ENCODE peak calls at places on chromosomes 3 and 15, in ten cellular contexts. One of them, this sample, is unnamed.

GRCh38 chr15:56987286-56987685 is 68.8 kb downstream of the TCF12 start:
- DNase-seq in skeletal muscle cell: no peak
- DNase-seq in M059J: no peak
- DNase-seq in retina: no peak
- DNase-seq in amniotic stem cell: no peak
- DNase-seq in renal cortical epithelial cell: peak; percentile 62
- DNase-seq in AG08395: no peak
- DNase-seq in Peyer's patch: no peak
- DNase-seq in NCI-H510A treated with DMSO at 0.1 percent for 48 hours: no peak
- DNase-seq in CD8-positive, alpha-beta memory T cell: no peak
- DNase-seq in this sample: no peak

GRCh38 chr3:36257117-36257516 is 123.2 kb upstream of the STAC start:
- DNase-seq in skeletal muscle cell: no peak
- DNase-seq in M059J: no peak
- DNase-seq in retina: no peak
- DNase-seq in amniotic stem cell: no peak
- DNase-seq in renal cortical epithelial cell: peak; percentile 96
- DNase-seq in AG08395: no peak
- DNase-seq in Peyer's patch: no peak
- DNase-seq in NCI-H510A treated with DMSO at 0.1 percent for 48 hours: no peak
- DNase-seq in CD8-positive, alpha-beta memory T cell: no peak
- DNase-seq in this sample: no peak

GRCh38 chr3:127072221-127072771 is 89.4 kb downstream of the PLXNA1 start:
- DNase-seq in skeletal muscle cell: no peak
- DNase-seq in M059J: no peak
- DNase-seq in retina: no peak
- DNase-seq in amniotic stem cell: no peak
- DNase-seq in renal cortical epithelial cell: no peak
- DNase-seq in AG08395: no peak
- DNase-seq in Peyer's patch: no peak
- DNase-seq in NCI-H510A treated with DMSO at 0.1 percent for 48 hours: no peak
- DNase-seq in CD8-positive, alpha-beta memory T cell: no peak
- DNase-seq in this sample: no peak

GRCh38 chr15:39124925-39125625 is 455.8 kb upstream of the THBS1 start:
- DNase-seq in skeletal muscle cell: no peak
- DNase-seq in M059J: peak; percentile 70
- DNase-seq in retina: no peak
- DNase-seq in amniotic stem cell: no peak
- DNase-seq in renal cortical epithelial cell: peak; percentile 45
- DNase-seq in AG08395: peak; percentile 14
- DNase-seq in Peyer's patch: no peak
- DNase-seq in NCI-H510A treated with DMSO at 0.1 percent for 48 hours: no peak
- DNase-seq in CD8-positive, alpha-beta memory T cell: no peak
- DNase-seq in this sample: no peak

GRCh38 chr15:61994216-61994615 is 66.0 kb downstream of the VPS13C start:
- DNase-seq in skeletal muscle cell: peak; percentile 79
- DNase-seq in M059J: peak; percentile 31
- DNase-seq in retina: no peak
- DNase-seq in amniotic stem cell: no peak
- DNase-seq in renal cortical epithelial cell: peak; percentile 17
- DNase-seq in AG08395: peak; percentile 42
- DNase-seq in Peyer's patch: no peak
- DNase-seq in NCI-H510A treated with DMSO at 0.1 percent for 48 hours: no peak
- DNase-seq in CD8-positive, alpha-beta memory T cell: no peak
- DNase-seq in this sample: no peak

GRCh38 chr15:50181983-50182232 is at the start of gene SLC27A2:
- DNase-seq in skeletal muscle cell: no peak
- DNase-seq in M059J: peak; percentile 35
- DNase-seq in retina: peak; percentile 77
- DNase-seq in amniotic stem cell: no peak
- DNase-seq in renal cortical epithelial cell: no peak
- DNase-seq in AG08395: no peak
- DNase-seq in Peyer's patch: peak; percentile 46
- DNase-seq in NCI-H510A treated with DMSO at 0.1 percent for 48 hours: no peak
- DNase-seq in CD8-positive, alpha-beta memory T cell: peak; percentile 34
- DNase-seq in this sample: no peak

GRCh38 chr3:15354485-15354884 is 22.1 kb upstream of the SH3BP5 start:
- DNase-seq in skeletal muscle cell: no peak
- DNase-seq in M059J: no peak
- DNase-seq in retina: no peak
- DNase-seq in amniotic stem cell: no peak
- DNase-seq in renal cortical epithelial cell: no peak
- DNase-seq in AG08395: no peak
- DNase-seq in Peyer's patch: no peak
- DNase-seq in NCI-H510A treated with DMSO at 0.1 percent for 48 hours: no peak
- DNase-seq in CD8-positive, alpha-beta memory T cell: no peak
- DNase-seq in this sample: no peak

GRCh38 chr15:31504462-31504839 is 177.8 kb downstream of the KLF13 start:
- DNase-seq in skeletal muscle cell: no peak
- DNase-seq in M059J: no peak
- DNase-seq in retina: no peak
- DNase-seq in amniotic stem cell: no peak
- DNase-seq in renal cortical epithelial cell: no peak
- DNase-seq in AG08395: no peak
- DNase-seq in Peyer's patch: no peak
- DNase-seq in NCI-H510A treated with DMSO at 0.1 percent for 48 hours: no peak
- DNase-seq in CD8-positive, alpha-beta memory T cell: no peak
- DNase-seq in this sample: no peak

GRCh38 chr15:40092416-40093223 is 16.1 kb downstream of the BMF start:
- DNase-seq in skeletal muscle cell: peak; percentile 90
- DNase-seq in M059J: peak; percentile 86
- DNase-seq in retina: peak; percentile 44
- DNase-seq in amniotic stem cell: no peak
- DNase-seq in renal cortical epithelial cell: peak; percentile 73
- DNase-seq in AG08395: peak; percentile 78
- DNase-seq in Peyer's patch: no peak
- DNase-seq in NCI-H510A treated with DMSO at 0.1 percent for 48 hours: peak; percentile 90
- DNase-seq in CD8-positive, alpha-beta memory T cell: no peak
- DNase-seq in this sample: peak; percentile 18

GRCh38 chr3:36756272-36756671 is 8.1 kb downstream of the DCLK3 start:
- DNase-seq in skeletal muscle cell: no peak
- DNase-seq in M059J: no peak
- DNase-seq in retina: no peak
- DNase-seq in amniotic stem cell: no peak
- DNase-seq in renal cortical epithelial cell: no peak
- DNase-seq in AG08395: no peak
- DNase-seq in Peyer's patch: no peak
- DNase-seq in NCI-H510A treated with DMSO at 0.1 percent for 48 hours: no peak
- DNase-seq in CD8-positive, alpha-beta memory T cell: no peak
- DNase-seq in this sample: no peak